ENCODE peak calls at places on chromosomes 7 and 10, in seven cellular contexts. C is adrenal gland, Z is suprapubic skin, E is GM13977, Q is RWPE1, O is type B pancreatic cell, N is kidney. H is an unnamed sample.

GRCh38 chr7:106608664-106609063 is 52.3 kb downstream of the CCDC71L start:
- DNase-seq in C (no peak), E (no peak), O (no peak), Q (no peak), N (no peak), Z (no peak), H (no peak)

GRCh38 chr10:27745719-27746363 is at the start of gene MKX:
- DNase-seq in Z (peak; percentile 74), O (peak; percentile 80), Q (no peak), C (peak; percentile 36), E (no peak), N (peak; percentile 80), H (peak; percentile 70)

GRCh38 chr7:138834583-138834982 is 36.6 kb upstream of the ATP6V0A4 start:
- DNase-seq in E (no peak), N (no peak), C (no peak), Q (no peak), O (no peak), Z (no peak), H (no peak)

GRCh38 chr10:32939296-32940111 is 18.5 kb downstream of the ITGB1 start:
- DNase-seq in C (no peak), Z (no peak), O (no peak), E (no peak), N (no peak), Q (no peak), H (no peak)

GRCh38 chr7:106480161-106480579 is 180.8 kb downstream of the CCDC71L start:
- DNase-seq in Q (no peak), C (no peak), O (no peak), Z (no peak), N (no peak), E (peak; percentile 26), H (no peak)

GRCh38 chr7:53541467-53541866 is 506.0 kb downstream of the POM121L12 start:
- DNase-seq in N (no peak), E (no peak), C (no peak), Z (no peak), Q (no peak), O (no peak), H (no peak)

GRCh38 chr7:95758187-95758586 is 14.2 kb upstream of the DYNC1I1 start:
- DNase-seq in Q (no peak), Z (no peak), N (no peak), E (no peak), C (no peak), O (no peak), H (no peak)

GRCh38 chr7:126398851-126399529 is 853.8 kb downstream of the GRM8 start:
- DNase-seq in E (no peak), N (no peak), O (no peak), Z (no peak), C (no peak), Q (no peak), H (no peak)

GRCh38 chr7:156166692-156167416 is 354.6 kb upstream of the SHH start:
- DNase-seq in O (no peak), C (no peak), Z (no peak), N (no peak), Q (no peak), E (no peak), H (no peak)

GRCh38 chr10:43219848-43220247 is 47.0 kb downstream of the RASGEF1A start:
- DNase-seq in O (no peak), C (no peak), N (peak; percentile 66), Z (peak; percentile 31), Q (no peak), E (no peak), H (no peak)

GRCh38 chr10:16612148-16612742 is 90.6 kb upstream of the C1QL3 start:
- DNase-seq in E (peak; percentile 34), C (peak; percentile 5), O (no peak), Q (peak; percentile 25), Z (no peak), N (no peak), H (peak; percentile 32)

GRCh38 chr7:133349101-133349500 is 96.2 kb downstream of the EXOC4 start:
- DNase-seq in O (no peak), C (no peak), Z (no peak), E (no peak), N (no peak), Q (no peak), H (no peak)

GRCh38 chr7:133345690-133346421 is 93.0 kb downstream of the EXOC4 start:
- DNase-seq in E (no peak), C (no peak), O (no peak), N (no peak), Q (no peak), Z (no peak), H (no peak)

GRCh38 chr7:133339772-133340171 is 86.9 kb downstream of the EXOC4 start:
- DNase-seq in O (no peak), C (no peak), N (no peak), Z (no peak), Q (no peak), E (no peak), H (no peak)

DNA sequence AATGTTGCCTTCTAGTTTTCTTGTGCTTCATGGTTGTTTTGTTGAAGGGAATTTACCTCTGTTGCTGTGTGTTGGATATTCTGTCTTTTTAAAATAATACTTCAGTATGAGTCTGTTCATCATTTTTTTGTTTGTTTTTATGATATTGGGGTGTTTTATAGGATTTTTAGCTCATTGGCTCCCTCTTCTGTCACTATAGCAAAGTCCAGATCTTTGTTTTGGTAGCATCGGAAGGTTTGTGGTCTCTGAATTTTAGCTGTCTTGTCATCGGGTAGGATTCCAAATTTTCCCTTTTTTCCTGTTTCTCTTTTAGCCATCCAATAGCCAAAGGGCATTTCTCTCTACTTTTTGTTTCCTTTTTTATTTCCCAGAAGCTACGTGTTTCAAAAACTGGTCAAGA is 91.4 kb downstream of the EXOC4 start:
- DNase-seq in E (no peak), C (no peak), Q (peak; percentile 8), O (no peak), Z (no peak), N (no peak), H (no peak)
- TF ChIP-seq CTCF in E (peak; percentile 53), C (no peak), Q (peak; percentile 40), O (peak; percentile 73), Z (no peak), N (no peak), H (peak; percentile 60)

DNA sequence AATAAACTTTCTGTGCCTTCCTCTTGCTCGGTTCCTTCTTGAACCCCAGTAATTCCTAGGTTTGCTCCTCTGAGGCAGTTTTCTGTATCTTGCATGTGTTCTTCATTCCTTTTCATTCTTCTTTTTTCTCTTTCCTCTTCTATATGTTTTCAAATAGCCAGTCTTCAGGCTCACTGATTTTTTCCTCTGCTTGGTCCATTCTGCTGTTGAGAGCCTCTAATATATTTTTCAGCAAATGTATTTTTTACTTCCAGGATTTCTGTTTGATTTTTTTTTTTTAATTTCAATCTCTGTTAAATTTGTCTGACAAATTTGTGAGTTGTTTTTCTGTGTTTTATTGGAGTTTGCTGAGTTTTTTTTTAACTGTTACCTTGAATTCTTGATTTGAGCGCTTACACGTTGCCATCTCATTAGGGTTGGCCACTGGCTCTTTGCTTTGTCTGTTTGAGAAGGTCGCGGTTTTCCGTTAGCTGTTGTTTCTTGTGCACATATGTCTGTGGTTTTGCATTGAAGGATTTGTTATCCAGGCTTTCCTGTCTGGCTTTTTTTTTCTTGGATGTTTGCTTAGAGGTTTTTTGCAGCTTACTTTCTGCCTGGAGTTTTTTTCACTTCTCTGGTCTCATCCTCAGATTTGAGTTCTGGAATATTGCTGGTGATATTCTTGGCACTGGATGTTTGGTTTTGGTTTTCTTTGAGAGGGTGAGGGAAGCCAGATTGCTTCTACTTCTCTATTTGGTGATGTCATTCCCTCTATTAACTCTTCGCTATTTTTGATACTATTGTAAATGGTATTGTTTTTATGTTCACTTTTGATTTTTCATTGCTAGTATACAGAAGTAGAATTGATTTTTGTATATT is 12.7 kb downstream of the SPRN start:
- DNase-seq in Q (no peak), C (no peak), Z (no peak), O (no peak), E (no peak), N (no peak), H (no peak)
- TF ChIP-seq CTCF in Q (no peak), C (no peak), Z (no peak), O (no peak), E (no peak), N (no peak), H (no peak)

GRCh38 chr7:100825760-100826545 is 1.4 kb downstream of the EPHB4 start:
- DNase-seq in Q (peak; percentile 27), C (peak; percentile 57), Z (no peak), O (no peak), E (peak; percentile 29), N (no peak), H (no peak)

GRCh38 chr7:100825215-100825671 is 2.1 kb downstream of the EPHB4 start:
- DNase-seq in O (no peak), Q (peak; percentile 36), Z (no peak), E (peak; percentile 11), N (no peak), C (peak; percentile 51), H (no peak)

GRCh38 chr7:100829150-100829716 is 1.9 kb upstream of the EPHB4 start:
- DNase-seq in E (peak; percentile 12), Z (no peak), C (peak; percentile 64), N (peak; percentile 90), Q (no peak), O (no peak), H (no peak)

GRCh38 chr7:100826546-100827329 is 585 bp downstream of the EPHB4 start:
- DNase-seq in C (no peak), N (peak; percentile 85), O (no peak), E (peak; percentile 25), Z (no peak), Q (no peak), H (no peak)

GRCh38 chr7:100827330-100828226 is at the start of gene EPHB4:
- DNase-seq in C (peak; percentile 93), Z (peak; percentile 88), Q (peak; percentile 59), N (peak; percentile 92), O (peak; percentile 87), E (peak; percentile 42), H (peak; percentile 82)
- TF ChIP-seq CTCF in C (no peak), Z (no peak), Q (peak; percentile 65), N (peak; percentile 19), O (peak; percentile 69), E (no peak), H (peak; percentile 57)

GRCh38 chr7:55174856-55175255 is 156.0 kb downstream of the EGFR start:
- DNase-seq in Z (no peak), N (no peak), Q (no peak), O (no peak), C (no peak), E (no peak), H (no peak)

GRCh38 chr7:55174456-55174855 is 155.6 kb downstream of the EGFR start:
- DNase-seq in E (no peak), O (no peak), Q (no peak), N (no peak), C (no peak), Z (no peak), H (no peak)

GRCh38 chr7:55172881-55173609 is 154.2 kb downstream of the EGFR start:
- DNase-seq in Q (no peak), N (no peak), E (no peak), O (no peak), Z (no peak), C (no peak), H (no peak)

GRCh38 chr7:55172161-55172560 is 153.3 kb downstream of the EGFR start:
- DNase-seq in C (no peak), N (no peak), O (no peak), Z (no peak), E (no peak), Q (no peak), H (no peak)

DNA sequence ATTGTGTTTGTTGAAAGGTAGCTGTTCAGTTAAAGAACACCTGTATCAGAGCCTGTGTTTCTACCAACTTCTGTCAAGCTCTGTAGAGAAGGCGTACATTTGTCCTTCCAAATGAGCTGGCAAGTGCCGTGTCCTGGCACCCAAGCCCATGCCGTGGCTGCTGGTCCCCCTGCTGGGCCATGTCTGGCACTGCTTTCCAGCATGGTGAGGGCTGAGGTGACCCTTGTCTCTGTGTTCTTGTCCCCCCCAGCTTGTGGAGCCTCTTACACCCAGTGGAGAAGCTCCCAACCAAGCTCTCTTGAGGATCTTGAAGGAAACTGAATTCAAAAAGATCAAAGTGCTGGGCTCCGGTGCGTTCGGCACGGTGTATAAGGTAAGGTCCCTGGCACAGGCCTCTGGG is 154.9 kb downstream of the EGFR start:
- DNase-seq in O (no peak), N (no peak), C (no peak), E (no peak), Z (no peak), Q (no peak), H (no peak)
- TF ChIP-seq CTCF in O (no peak), N (no peak), C (no peak), E (no peak), Z (no peak), Q (no peak), H (peak; percentile 21)